ENCODE peak calls at places on chromosomes 5 and 9, in seven cellular contexts. One of them, this sample, is unnamed.

GRCh38 chr5:179112469-179113142 is 52.4 kb downstream of the ZNF354C start:
- DNase-seq in aorta: no peak
- DNase-seq in frontal cortex: no peak
- DNase-seq in activated CD4-positive, alpha-beta T cell treated with anti-CD3 and anti-CD28 coated beads, Interleukin-2, amount 10 ng/mL, durations not matched to agents 24 days and 14 days: no peak
- DNase-seq in NCI-H524: no peak
- DNase-seq in NAMALWA: no peak
- DNase-seq in GM13976: no peak
- DNase-seq in this sample: no peak

GRCh38 chr9:87674565-87675299 is 51.2 kb upstream of the CTSL start:
- DNase-seq in aorta: no peak
- DNase-seq in frontal cortex: no peak
- DNase-seq in activated CD4-positive, alpha-beta T cell treated with anti-CD3 and anti-CD28 coated beads, Interleukin-2, amount 10 ng/mL, durations not matched to agents 24 days and 14 days: no peak
- DNase-seq in NCI-H524: no peak
- DNase-seq in NAMALWA: no peak
- DNase-seq in GM13976: no peak
- DNase-seq in this sample: no peak

GRCh38 chr9:123927625-123928308 is 2.2 kb downstream of the DENND1A start:
- DNase-seq in aorta: no peak
- DNase-seq in frontal cortex: no peak
- DNase-seq in activated CD4-positive, alpha-beta T cell treated with anti-CD3 and anti-CD28 coated beads, Interleukin-2, amount 10 ng/mL, durations not matched to agents 24 days and 14 days: no peak
- DNase-seq in NCI-H524: no peak
- DNase-seq in NAMALWA: peak
- DNase-seq in GM13976: no peak
- DNase-seq in this sample: peak

GRCh38 chr9:38287420-38287985 is 105.0 kb upstream of the ALDH1B1 start:
- DNase-seq in aorta: no peak
- DNase-seq in frontal cortex: no peak
- DNase-seq in activated CD4-positive, alpha-beta T cell treated with anti-CD3 and anti-CD28 coated beads, Interleukin-2, amount 10 ng/mL, durations not matched to agents 24 days and 14 days: no peak
- DNase-seq in NCI-H524: no peak
- DNase-seq in NAMALWA: no peak
- DNase-seq in GM13976: no peak
- DNase-seq in this sample: no peak

GRCh38 chr5:106097308-106097707 is 1573.4 kb downstream of the EFNA5 start:
- DNase-seq in aorta: no peak
- DNase-seq in frontal cortex: no peak
- DNase-seq in activated CD4-positive, alpha-beta T cell treated with anti-CD3 and anti-CD28 coated beads, Interleukin-2, amount 10 ng/mL, durations not matched to agents 24 days and 14 days: no peak
- DNase-seq in NCI-H524: no peak
- DNase-seq in NAMALWA: no peak
- DNase-seq in GM13976: no peak
- DNase-seq in this sample: no peak

GRCh38 chr5:29944327-29944726 is 1249.2 kb upstream of the CDH6 start:
- DNase-seq in aorta: no peak
- DNase-seq in frontal cortex: no peak
- DNase-seq in activated CD4-positive, alpha-beta T cell treated with anti-CD3 and anti-CD28 coated beads, Interleukin-2, amount 10 ng/mL, durations not matched to agents 24 days and 14 days: no peak
- DNase-seq in NCI-H524: no peak
- DNase-seq in NAMALWA: no peak
- DNase-seq in GM13976: no peak
- DNase-seq in this sample: no peak

GRCh38 chr5:96017951-96018350 is 56.3 kb upstream of the ELL2 start:
- DNase-seq in aorta: no peak
- DNase-seq in frontal cortex: no peak
- DNase-seq in activated CD4-positive, alpha-beta T cell treated with anti-CD3 and anti-CD28 coated beads, Interleukin-2, amount 10 ng/mL, durations not matched to agents 24 days and 14 days: no peak
- DNase-seq in NCI-H524: peak
- DNase-seq in NAMALWA: no peak
- DNase-seq in GM13976: no peak
- DNase-seq in this sample: peak

GRCh38 chr9:4615251-4615650 is 46.8 kb upstream of the PLPP6 start:
- DNase-seq in aorta: no peak
- DNase-seq in frontal cortex: no peak
- DNase-seq in activated CD4-positive, alpha-beta T cell treated with anti-CD3 and anti-CD28 coated beads, Interleukin-2, amount 10 ng/mL, durations not matched to agents 24 days and 14 days: peak
- DNase-seq in NCI-H524: no peak
- DNase-seq in NAMALWA: no peak
- DNase-seq in GM13976: no peak
- DNase-seq in this sample: peak

GRCh38 chr5:42377496-42377895 is 45.7 kb upstream of the GHR start:
- DNase-seq in aorta: no peak
- DNase-seq in frontal cortex: no peak
- DNase-seq in activated CD4-positive, alpha-beta T cell treated with anti-CD3 and anti-CD28 coated beads, Interleukin-2, amount 10 ng/mL, durations not matched to agents 24 days and 14 days: no peak
- DNase-seq in NCI-H524: no peak
- DNase-seq in NAMALWA: no peak
- DNase-seq in GM13976: no peak
- DNase-seq in this sample: peak

GRCh38 chr5:1005904-1006655 is 2.5 kb upstream of the NKD2 start:
- DNase-seq in aorta: peak
- DNase-seq in frontal cortex: no peak
- DNase-seq in activated CD4-positive, alpha-beta T cell treated with anti-CD3 and anti-CD28 coated beads, Interleukin-2, amount 10 ng/mL, durations not matched to agents 24 days and 14 days: peak
- DNase-seq in NCI-H524: no peak
- DNase-seq in NAMALWA: no peak
- DNase-seq in GM13976: no peak
- DNase-seq in this sample: no peak

GRCh38 chr9:13721481-13722235 is 442.2 kb upstream of the MPDZ start:
- DNase-seq in aorta: no peak
- DNase-seq in frontal cortex: no peak
- DNase-seq in activated CD4-positive, alpha-beta T cell treated with anti-CD3 and anti-CD28 coated beads, Interleukin-2, amount 10 ng/mL, durations not matched to agents 24 days and 14 days: no peak
- DNase-seq in NCI-H524: no peak
- DNase-seq in NAMALWA: no peak
- DNase-seq in GM13976: no peak
- DNase-seq in this sample: no peak

GRCh38 chr9:19424176-19424779 is 15.5 kb downstream of the ACER2 start:
- DNase-seq in aorta: no peak
- DNase-seq in frontal cortex: no peak
- DNase-seq in activated CD4-positive, alpha-beta T cell treated with anti-CD3 and anti-CD28 coated beads, Interleukin-2, amount 10 ng/mL, durations not matched to agents 24 days and 14 days: no peak
- DNase-seq in NCI-H524: no peak
- DNase-seq in NAMALWA: no peak
- DNase-seq in GM13976: no peak
- DNase-seq in this sample: no peak

GRCh38 chr5:170296036-170296934 is 1.3 kb downstream of the LCP2 start:
- DNase-seq in aorta: no peak
- DNase-seq in frontal cortex: no peak
- DNase-seq in activated CD4-positive, alpha-beta T cell treated with anti-CD3 and anti-CD28 coated beads, Interleukin-2, amount 10 ng/mL, durations not matched to agents 24 days and 14 days: peak
- DNase-seq in NCI-H524: no peak
- DNase-seq in NAMALWA: no peak
- DNase-seq in GM13976: no peak
- DNase-seq in this sample: no peak

GRCh38 chr5:142296914-142297417 is 27.9 kb downstream of the SPRY4 start:
- DNase-seq in aorta: peak
- DNase-seq in frontal cortex: no peak
- DNase-seq in activated CD4-positive, alpha-beta T cell treated with anti-CD3 and anti-CD28 coated beads, Interleukin-2, amount 10 ng/mL, durations not matched to agents 24 days and 14 days: no peak
- DNase-seq in NCI-H524: no peak
- DNase-seq in NAMALWA: no peak
- DNase-seq in GM13976: no peak
- DNase-seq in this sample: peak

GRCh38 chr5:74035521-74035937 is 409.5 kb downstream of the ARHGEF28 start:
- DNase-seq in aorta: no peak
- DNase-seq in frontal cortex: no peak
- DNase-seq in activated CD4-positive, alpha-beta T cell treated with anti-CD3 and anti-CD28 coated beads, Interleukin-2, amount 10 ng/mL, durations not matched to agents 24 days and 14 days: no peak
- DNase-seq in NCI-H524: peak
- DNase-seq in NAMALWA: peak
- DNase-seq in GM13976: peak
- DNase-seq in this sample: peak

GRCh38 chr9:120920495-120921178 is 6.0 kb downstream of the TRAF1 start:
- DNase-seq in aorta: no peak
- DNase-seq in frontal cortex: no peak
- DNase-seq in activated CD4-positive, alpha-beta T cell treated with anti-CD3 and anti-CD28 coated beads, Interleukin-2, amount 10 ng/mL, durations not matched to agents 24 days and 14 days: no peak
- DNase-seq in NCI-H524: peak
- DNase-seq in NAMALWA: no peak
- DNase-seq in GM13976: no peak
- DNase-seq in this sample: no peak

GRCh38 chr5:155260798-155261197 is 247.2 kb downstream of the KIF4B start:
- DNase-seq in aorta: no peak
- DNase-seq in frontal cortex: no peak
- DNase-seq in activated CD4-positive, alpha-beta T cell treated with anti-CD3 and anti-CD28 coated beads, Interleukin-2, amount 10 ng/mL, durations not matched to agents 24 days and 14 days: no peak
- DNase-seq in NCI-H524: peak
- DNase-seq in NAMALWA: peak
- DNase-seq in GM13976: peak
- DNase-seq in this sample: no peak

GRCh38 chr9:126907058-126907457 is 7.5 kb upstream of the RALGPS1 start:
- DNase-seq in aorta: no peak
- DNase-seq in frontal cortex: no peak
- DNase-seq in activated CD4-positive, alpha-beta T cell treated with anti-CD3 and anti-CD28 coated beads, Interleukin-2, amount 10 ng/mL, durations not matched to agents 24 days and 14 days: no peak
- DNase-seq in NCI-H524: no peak
- DNase-seq in NAMALWA: no peak
- DNase-seq in GM13976: no peak
- DNase-seq in this sample: no peak

GRCh38 chr9:95458666-95459065 is 58.1 kb downstream of the PTCH1 start:
- DNase-seq in aorta: no peak
- DNase-seq in frontal cortex: no peak
- DNase-seq in activated CD4-positive, alpha-beta T cell treated with anti-CD3 and anti-CD28 coated beads, Interleukin-2, amount 10 ng/mL, durations not matched to agents 24 days and 14 days: no peak
- DNase-seq in NCI-H524: peak
- DNase-seq in NAMALWA: no peak
- DNase-seq in GM13976: no peak
- DNase-seq in this sample: no peak